ENCODE peak calls at places on chromosomes 11 and 22, in seven cellular contexts. E is H9; W is OCI-LY7; K is aorta; D is body of pancreas; V is CD4-positive, CD25-positive, alpha-beta regulatory T cell; B is fibroblast of lung. A is an unnamed sample.

GRCh38 chr11:112580864-112581263 is 320.2 kb upstream of the PLET1 start:
- DNase-seq in E (no peak), W (no peak), K (no peak), D (no peak), V (no peak), B (no peak), A (no peak)

GRCh38 chr22:22974156-22974555 is 86.5 kb downstream of the IGLL5 start:
- DNase-seq in E (no peak), W (no peak), K (no peak), D (no peak), V (no peak), B (no peak), A (no peak)

GRCh38 chr11:70603756-70604211 is 205.5 kb downstream of the CTTN start:
- DNase-seq in E (no peak), W (no peak), K (no peak), D (no peak), V (no peak), B (no peak), A (no peak)

GRCh38 chr11:119520400-119520799 is 97.4 kb upstream of the THY1 start:
- DNase-seq in E (no peak), W (no peak), K (no peak), D (no peak), V (no peak), B (no peak), A (no peak)

GRCh38 chr11:11510939-11511338 is 110.9 kb downstream of the GALNT18 start:
- DNase-seq in E (no peak), W (no peak), K (no peak), D (no peak), V (no peak), B (peak; percentile 63), A (no peak)

GRCh38 chr22:48577014-48577690 is 1250.5 kb downstream of the BRD1 start:
- DNase-seq in E (peak; percentile 44), W (no peak), K (no peak), D (no peak), V (no peak), B (no peak), A (no peak)

GRCh38 chr11:128568166-128568778 is 19.1 kb downstream of the ETS1 start:
- DNase-seq in E (peak; percentile 47), W (no peak), K (peak; percentile 74), D (no peak), V (no peak), B (no peak), A (no peak)

GRCh38 chr11:114085965-114086364 is 26.5 kb downstream of the ZBTB16 start:
- DNase-seq in E (no peak), W (no peak), K (no peak), D (peak; percentile 87), V (no peak), B (no peak), A (no peak)

GRCh38 chr11:57982763-57983162 is 40.9 kb upstream of the OR9Q1 start:
- DNase-seq in E (no peak), W (no peak), K (no peak), D (no peak), V (no peak), B (no peak), A (no peak)

GRCh38 chr11:113338730-113339129 is 24.3 kb downstream of the TTC12 start:
- DNase-seq in E (peak; percentile 45), W (no peak), K (no peak), D (no peak), V (no peak), B (no peak), A (no peak)

GRCh38 chr11:62444835-62445234 is 26.0 kb downstream of the SCGB1A1 start:
- DNase-seq in E (no peak), W (no peak), K (no peak), D (no peak), V (no peak), B (no peak), A (no peak)

GRCh38 chr11:57323503-57324153 is 1.1 kb downstream of the TNKS1BP1 start:
- DNase-seq in E (no peak), W (no peak), K (no peak), D (no peak), V (no peak), B (peak; percentile 30), A (no peak)

GRCh38 chr11:120178441-120179070 is 32.3 kb upstream of the OAF start:
- DNase-seq in E (no peak), W (no peak), K (no peak), D (no peak), V (no peak), B (peak; percentile 65), A (no peak)

GRCh38 chr11:124930799-124931198 is 5.0 kb downstream of the HEPACAM start:
- DNase-seq in E (no peak), W (no peak), K (no peak), D (no peak), V (peak; percentile 72), B (no peak), A (no peak)

GRCh38 chr11:110092577-110093406 is at the start of gene ZC3H12C:
- DNase-seq in E (peak; percentile 79), W (no peak), K (peak; percentile 92), D (peak; percentile 88), V (peak; percentile 36), B (peak; percentile 85), A (peak; percentile 22)

GRCh38 chr22:28855355-28856094 is 27.8 kb upstream of the ZNRF3 start:
- DNase-seq in E (peak; percentile 63), W (peak; percentile 70), K (no peak), D (peak; percentile 58), V (peak; percentile 72), B (peak; percentile 55), A (no peak)

GRCh38 chr11:101916422-101916821 is at the start of gene ANGPTL5:
- DNase-seq in E (no peak), W (no peak), K (no peak), D (no peak), V (no peak), B (no peak), A (no peak)

GRCh38 chr11:101915811-101916291 is 471 bp downstream of the ANGPTL5 start:
- DNase-seq in E (no peak), W (peak; percentile 77), K (no peak), D (no peak), V (peak; percentile 4), B (peak; percentile 38), A (no peak)

GRCh38 chr11:101920992-101921391 is 4.7 kb upstream of the ANGPTL5 start:
- DNase-seq in E (no peak), W (no peak), K (no peak), D (no peak), V (no peak), B (no peak), A (no peak)
- H3K9me3 ChIP-seq in E (no peaks in the 10 kb centered on the region), W (no peaks in the 10 kb centered on the region), K (no peaks in the 10 kb centered on the region), D (no peaks in the 10 kb centered on the region), V (no peaks in the 10 kb centered on the region), B (no peaks in the 10 kb centered on the region), A (no peaks in the 10 kb centered on the region)

DNA sequence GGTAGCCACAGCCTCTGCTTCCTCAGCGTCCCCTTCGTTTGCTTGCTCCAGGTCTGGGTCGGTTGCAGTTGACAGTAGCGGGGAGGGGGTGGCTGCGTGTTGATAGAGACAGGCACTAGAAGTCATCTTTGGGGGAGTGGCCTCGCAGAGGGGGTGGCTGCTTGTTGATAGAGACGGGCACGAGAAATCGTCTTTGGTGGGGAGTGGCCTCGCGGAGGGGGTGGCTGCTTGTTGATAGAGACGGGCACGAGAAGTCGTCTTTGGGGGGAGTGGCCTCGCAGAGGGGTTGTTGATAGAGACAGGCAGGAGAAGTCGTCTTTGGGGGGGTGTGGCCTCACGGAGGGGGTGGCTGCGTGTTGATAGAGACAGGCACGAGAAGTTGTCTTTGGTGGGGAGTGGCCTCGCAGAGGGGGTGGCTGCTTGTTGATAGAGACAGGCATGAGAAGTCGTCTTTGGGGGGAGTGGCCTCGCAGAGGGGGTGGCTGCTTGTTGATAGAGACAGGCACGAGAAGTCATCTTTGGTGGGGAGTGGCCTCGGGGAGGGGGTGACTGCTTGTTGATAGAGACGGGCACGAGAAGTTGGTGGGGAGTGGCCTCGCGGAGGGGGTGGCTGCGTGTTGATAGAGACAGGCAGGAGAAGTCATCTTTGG is 328.3 kb downstream of the TBC1D22A start:
- DNase-seq in E (peak; percentile 72), W (no peak), K (no peak), D (no peak), V (peak; percentile 66), B (peak; percentile 57), A (peak; percentile 20)
- H3K9me3 ChIP-seq in E (peaks cover 6% of the 10 kb centered on the region), W (no peaks in the 10 kb centered on the region), K (no peaks in the 10 kb centered on the region), D (no peaks in the 10 kb centered on the region), V (no peaks in the 10 kb centered on the region), B (no peaks in the 10 kb centered on the region), A (no peaks in the 10 kb centered on the region)

DNA sequence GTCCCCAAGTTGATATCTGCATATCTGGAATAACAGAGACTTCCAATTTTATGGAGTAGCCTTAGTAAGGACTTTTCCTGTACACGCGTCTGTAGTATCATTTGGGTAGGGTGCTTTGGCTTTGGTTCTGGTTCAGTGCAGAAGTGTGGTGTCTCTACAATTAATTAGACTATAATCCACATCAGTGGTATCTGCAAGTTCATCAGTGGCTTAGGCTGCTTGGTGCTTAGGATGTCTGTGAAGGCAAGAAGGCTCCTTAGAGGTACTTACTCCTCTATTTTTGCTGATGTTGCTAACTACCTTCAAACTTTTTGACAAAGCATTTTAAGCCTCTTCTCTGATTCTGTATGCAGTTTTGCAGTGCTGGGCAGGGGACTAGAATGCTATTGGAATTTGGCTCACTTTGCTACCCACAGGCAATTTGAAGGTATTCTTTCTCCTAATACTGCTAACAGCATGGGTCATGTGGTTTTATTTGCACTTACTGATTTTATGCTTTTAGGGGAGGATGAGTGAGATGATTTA is 49.4 kb downstream of the KCNQ1OT1 start:
- DNase-seq in E (no peak), W (no peak), K (no peak), D (no peak), V (no peak), B (no peak), A (no peak)
- H3K9me3 ChIP-seq in E (peaks cover 61% of the 10 kb centered on the region), W (peaks cover 31% of the 10 kb centered on the region), K (peaks cover 31% of the 10 kb centered on the region), D (no peaks in the 10 kb centered on the region), V (peaks cover 27% of the 10 kb centered on the region), B (no peaks in the 10 kb centered on the region), A (peaks cover 3% of the 10 kb centered on the region)

DNA sequence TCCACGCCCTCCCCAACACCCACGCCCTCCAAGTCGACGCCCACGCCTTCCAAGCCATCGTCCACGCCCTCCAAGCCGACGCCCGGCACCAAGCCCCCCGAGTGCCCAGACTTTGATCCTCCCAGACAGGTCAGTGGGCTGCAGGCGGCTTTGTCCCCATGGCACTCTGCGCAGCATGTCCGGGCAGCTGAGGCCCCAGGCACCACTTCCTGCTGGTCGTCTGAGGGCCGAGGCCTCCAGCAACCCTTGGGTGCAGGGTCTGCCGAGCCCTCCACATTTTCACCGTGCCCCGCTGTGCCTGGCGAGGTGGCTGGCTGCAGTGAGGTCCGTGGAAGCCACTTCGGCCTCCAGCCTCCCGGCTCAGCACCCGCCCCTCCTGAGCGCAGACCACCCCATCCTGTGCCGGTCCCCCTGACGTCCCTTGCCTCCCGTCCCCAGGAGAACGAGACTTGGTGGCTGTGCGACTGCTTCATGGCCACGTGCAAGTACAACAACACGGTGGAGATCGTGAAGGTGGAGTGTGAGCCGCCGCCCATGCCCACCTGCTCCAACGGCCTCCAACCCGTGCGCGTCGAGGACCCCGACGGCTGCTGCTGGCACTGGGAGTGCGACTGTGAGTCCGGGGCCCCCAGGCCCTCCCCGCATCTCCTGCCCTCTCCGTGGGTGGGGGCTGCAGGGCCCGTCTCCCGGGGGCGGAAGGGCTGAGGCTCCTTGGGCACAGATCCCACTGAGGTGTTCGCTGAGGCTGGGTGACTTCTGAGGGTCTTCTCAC is 26.8 kb downstream of the MUC2 start:
- DNase-seq in E (no peak), W (no peak), K (peak; percentile 63), D (no peak), V (no peak), B (no peak), A (no peak)
- H3K9me3 ChIP-seq in E (peaks cover 4% of the 10 kb centered on the region), W (peaks cover 4% of the 10 kb centered on the region), K (no peaks in the 10 kb centered on the region), D (no peaks in the 10 kb centered on the region), V (no peaks in the 10 kb centered on the region), B (peaks cover 2% of the 10 kb centered on the region), A (no peaks in the 10 kb centered on the region)

A was measured in T-helper 17 cell.